ENCODE peak calls at places on chromosome 2, in seven cellular contexts. E is stimulated activated CD4-positive, alpha-beta T cell treated with anti-CD3 and anti-CD28 coated beads, Interleukin-12 subunit alpha, Interleukin-12 subunit beta, amount 100 ng/mL, for 4 hours; M is A549; J is SK-N-DZ; U is ureter; R is activated T-cell treated with anti-CD3 and anti-CD28 coated beads, Interleukin-2, amount 50 U/mL, for 72 hours; Q is NCI-H774. G is an unnamed sample.

GRCh38 chr2:75565523-75566449 is 5.0 kb upstream of the EVA1A start:
- DNase-seq in M (peak; percentile 19), U (no peak), J (no peak), R (no peak), E (no peak), Q (no peak), G (no peak)

GRCh38 chr2:60674524-60675165 is 81.4 kb upstream of the PAPOLG start:
- DNase-seq in U (peak; percentile 86), R (peak; percentile 82), M (peak; percentile 82), Q (peak; percentile 68), E (peak; percentile 83), J (peak; percentile 76), G (no peak)

GRCh38 chr2:23286031-23286764 is 98.8 kb upstream of the KLHL29 start:
- DNase-seq in E (no peak), M (no peak), J (no peak), Q (no peak), R (no peak), U (no peak), G (no peak)

GRCh38 chr2:8394569-8395359 is 287.1 kb upstream of the ID2 start:
- DNase-seq in J (no peak), R (no peak), E (no peak), U (no peak), Q (no peak), M (no peak), G (no peak)

GRCh38 chr2:135963841-135964240 is 21.6 kb downstream of the DARS1 start:
- DNase-seq in Q (no peak), U (no peak), J (no peak), E (no peak), R (no peak), M (no peak), G (no peak)

GRCh38 chr2:18117592-18117991 is 239.1 kb downstream of the KCNS3 start:
- DNase-seq in U (no peak), E (no peak), R (peak; percentile 2), Q (no peak), M (peak; percentile 43), J (no peak), G (no peak)

GRCh38 chr2:179272406-179273192 is 8.0 kb upstream of the SESTD1 start:
- DNase-seq in Q (peak; percentile 49), J (no peak), M (peak; percentile 32), E (no peak), R (no peak), U (no peak), G (peak; percentile 63)

GRCh38 chr2:147665035-147665434 is 179.8 kb upstream of the ACVR2A start:
- DNase-seq in R (no peak), M (peak; percentile 11), Q (no peak), J (no peak), U (no peak), E (no peak), G (no peak)

GRCh38 chr2:27369471-27370025 is 590 bp downstream of the EIF2B4 start:
- DNase-seq in Q (no peak), M (no peak), R (no peak), E (no peak), U (no peak), J (no peak), G (no peak)

GRCh38 chr2:164542584-164543021 is 78.7 kb downstream of the GRB14 start:
- DNase-seq in M (peak; percentile 30), E (no peak), R (no peak), U (no peak), Q (peak; percentile 42), J (no peak), G (no peak)

GRCh38 chr2:129895061-129895460 is 84.4 kb upstream of the RAB6C start:
- DNase-seq in Q (no peak), U (peak; percentile 38), R (no peak), J (no peak), E (no peak), M (no peak), G (no peak)

GRCh38 chr2:105755895-105756294 is 11.2 kb downstream of the NCK2 start:
- DNase-seq in E (no peak), U (no peak), Q (no peak), R (no peak), M (no peak), J (no peak), G (no peak)

GRCh38 chr2:172859821-172860707 is 124.4 kb downstream of the RAPGEF4 start:
- DNase-seq in R (no peak), J (peak; percentile 58), U (no peak), E (no peak), Q (no peak), M (no peak), G (no peak)

GRCh38 chr2:189799531-189799930 is 15.3 kb downstream of the PMS1 start:
- DNase-seq in M (no peak), E (no peak), U (no peak), Q (no peak), J (no peak), R (no peak), G (no peak)

GRCh38 chr2:155151945-155152344 is 453.4 kb downstream of the KCNJ3 start:
- DNase-seq in U (no peak), R (no peak), Q (no peak), M (no peak), J (no peak), E (no peak), G (no peak)

GRCh38 chr2:17757321-17757720 is 3.4 kb downstream of the GEN1 start:
- DNase-seq in E (no peak), R (no peak), U (no peak), Q (no peak), M (peak; percentile 63), J (no peak), G (no peak)

GRCh38 chr2:128381001-128381938 is 62.6 kb upstream of the HS6ST1 start:
- DNase-seq in Q (peak; percentile 17), E (no peak), J (peak; percentile 31), R (no peak), M (no peak), U (no peak), G (no peak)

GRCh38 chr2:176102309-176102866 is 2.8 kb downstream of the HOXD12 start:
- DNase-seq in U (no peak), E (no peak), M (no peak), R (no peak), J (no peak), Q (no peak), G (no peak)

GRCh38 chr2:118224144-118224887 is 136.0 kb downstream of the INSIG2 start:
- DNase-seq in Q (no peak), M (no peak), U (no peak), E (peak; percentile 25), J (no peak), R (peak; percentile 50), G (no peak)

GRCh38 chr2:202944403-202944802 is 32.3 kb downstream of the CARF start:
- DNase-seq in E (no peak), R (no peak), Q (no peak), M (no peak), U (no peak), J (no peak), G (no peak)

GRCh38 chr2:107772380-107772779 is 54.3 kb upstream of the RGPD4 start:
- DNase-seq in R (no peak), M (no peak), Q (peak; percentile 26), E (no peak), U (no peak), J (no peak), G (peak; percentile 17)

GRCh38 chr2:2848621-2849443 is 517.8 kb upstream of the MYT1L start:
- DNase-seq in M (no peak), E (no peak), Q (no peak), R (no peak), J (peak; percentile 83), U (no peak), G (no peak)

GRCh38 chr2:43397821-43398220 is 171.4 kb upstream of the ZFP36L2 start:
- DNase-seq in M (no peak), Q (no peak), J (no peak), R (no peak), U (no peak), E (no peak), G (no peak)

GRCh38 chr2:159960413-159960812 is 102.0 kb downstream of the PLA2R1 start:
- DNase-seq in J (no peak), E (no peak), Q (no peak), R (no peak), U (no peak), M (peak; percentile 35), G (no peak)

GRCh38 chr2:119230630-119231185 is 7.1 kb downstream of the STEAP3 start:
- DNase-seq in R (no peak), M (no peak), J (peak; percentile 22), U (no peak), Q (no peak), E (no peak), G (no peak)

GRCh38 chr2:70994055-70994444 is 623 bp downstream of the TEX261 start:
- DNase-seq in M (no peak), R (peak; percentile 77), J (no peak), Q (no peak), U (peak; percentile 45), E (no peak), G (no peak)

GRCh38 chr2:85945172-85945571 is 56.4 kb upstream of the ST3GAL5 start:
- DNase-seq in R (no peak), E (no peak), U (no peak), M (no peak), J (no peak), Q (no peak), G (no peak)

G was measured in LNCaP clone FGC.